ENCODE peak calls at places on chromosomes 11 and 22, in four cellular contexts. One of them, this sample, is unnamed.

GRCh38 chr11:128487978-128488377 is 99.4 kb downstream of the ETS1 start:
- ATAC-seq in right lobe of liver: no peak
- ATAC-seq in aorta: no peak
- ATAC-seq in lung: no peak
- ATAC-seq in this sample: no peak

GRCh38 chr22:22009661-22010060 is 27.1 kb upstream of the TOP3B start:
- ATAC-seq in right lobe of liver: no peak
- ATAC-seq in aorta: no peak
- ATAC-seq in lung: no peak
- ATAC-seq in this sample: no peak

GRCh38 chr22:44309137-44309536 is 3.6 kb downstream of the SHISAL1 start:
- ATAC-seq in right lobe of liver: no peak
- ATAC-seq in aorta: peak
- ATAC-seq in lung: peak
- ATAC-seq in this sample: peak

GRCh38 chr22:25365491-25366261 is 146.2 kb downstream of the CRYBB2 start:
- ATAC-seq in right lobe of liver: peak
- ATAC-seq in aorta: no peak
- ATAC-seq in lung: no peak
- ATAC-seq in this sample: no peak

GRCh38 chr11:19970944-19971343 is 189.3 kb downstream of the DBX1 start:
- ATAC-seq in right lobe of liver: no peak
- ATAC-seq in aorta: no peak
- ATAC-seq in lung: no peak
- ATAC-seq in this sample: no peak

GRCh38 chr11:33751878-33752277 is 15.7 kb upstream of the CD59 start:
- ATAC-seq in right lobe of liver: no peak
- ATAC-seq in aorta: no peak
- ATAC-seq in lung: no peak
- ATAC-seq in this sample: no peak

GRCh38 chr11:78786086-78786485 is 211.4 kb upstream of the NARS2 start:
- ATAC-seq in right lobe of liver: no peak
- ATAC-seq in aorta: no peak
- ATAC-seq in lung: no peak
- ATAC-seq in this sample: no peak

GRCh38 chr11:102486584-102486983 is 34.0 kb upstream of the TMEM123 start:
- ATAC-seq in right lobe of liver: no peak
- ATAC-seq in aorta: no peak
- ATAC-seq in lung: no peak
- ATAC-seq in this sample: no peak

GRCh38 chr11:73386026-73386425 is 9.8 kb downstream of the RELT start:
- ATAC-seq in right lobe of liver: peak
- ATAC-seq in aorta: no peak
- ATAC-seq in lung: peak
- ATAC-seq in this sample: no peak

GRCh38 chr11:13009476-13009920 is 382 bp downstream of the RASSF10 start:
- ATAC-seq in right lobe of liver: no peak
- ATAC-seq in aorta: no peak
- ATAC-seq in lung: peak
- ATAC-seq in this sample: no peak

GRCh38 chr11:13972033-13972910 is 9.7 kb downstream of the SPON1 start:
- ATAC-seq in right lobe of liver: no peak
- ATAC-seq in aorta: peak
- ATAC-seq in lung: no peak
- ATAC-seq in this sample: peak

GRCh38 chr22:44325718-44326548 is 13.2 kb upstream of the SHISAL1 start:
- ATAC-seq in right lobe of liver: peak
- ATAC-seq in aorta: no peak
- ATAC-seq in lung: no peak
- ATAC-seq in this sample: no peak

GRCh38 chr11:116339306-116339705 is 433.5 kb downstream of the BUD13 start:
- ATAC-seq in right lobe of liver: peak
- ATAC-seq in aorta: no peak
- ATAC-seq in lung: no peak
- ATAC-seq in this sample: no peak

GRCh38 chr11:107827041-107827440 is 31.5 kb downstream of the SLC35F2 start:
- ATAC-seq in right lobe of liver: no peak
- ATAC-seq in aorta: no peak
- ATAC-seq in lung: no peak
- ATAC-seq in this sample: no peak

GRCh38 chr11:121337078-121337477 is 44.5 kb downstream of the SC5D start:
- ATAC-seq in right lobe of liver: no peak
- ATAC-seq in aorta: no peak
- ATAC-seq in lung: no peak
- ATAC-seq in this sample: no peak

GRCh38 chr11:96254087-96254486 is 88.9 kb downstream of the MAML2 start:
- ATAC-seq in right lobe of liver: peak
- ATAC-seq in aorta: no peak
- ATAC-seq in lung: no peak
- ATAC-seq in this sample: no peak

GRCh38 chr11:42054351-42054750 is 594.9 kb upstream of the LRRC4C start:
- ATAC-seq in right lobe of liver: no peak
- ATAC-seq in aorta: no peak
- ATAC-seq in lung: no peak
- ATAC-seq in this sample: no peak

GRCh38 chr11:114317738-114318137 is 21.5 kb downstream of the NNMT start:
- ATAC-seq in right lobe of liver: no peak
- ATAC-seq in aorta: peak
- ATAC-seq in lung: no peak
- ATAC-seq in this sample: no peak

GRCh38 chr22:37538590-37539357 is 19.6 kb upstream of the CARD10 start:
- ATAC-seq in right lobe of liver: peak
- ATAC-seq in aorta: peak
- ATAC-seq in lung: peak
- ATAC-seq in this sample: peak

GRCh38 chr11:129191649-129192048 is 476 bp downstream of the ARHGAP32 start:
- ATAC-seq in right lobe of liver: no peak
- ATAC-seq in aorta: no peak
- ATAC-seq in lung: peak
- ATAC-seq in this sample: no peak

GRCh38 chr11:118791961-118792578 is 1.1 kb upstream of the DDX6 start:
- ATAC-seq in right lobe of liver: peak
- ATAC-seq in aorta: peak
- ATAC-seq in lung: no peak
- ATAC-seq in this sample: no peak

GRCh38 chr11:13952668-13953067 is 9.9 kb upstream of the SPON1 start:
- ATAC-seq in right lobe of liver: no peak
- ATAC-seq in aorta: no peak
- ATAC-seq in lung: no peak
- ATAC-seq in this sample: no peak

GRCh38 chr22:19765477-19766234 is 5.1 kb downstream of the TBX1 start:
- ATAC-seq in right lobe of liver: peak
- ATAC-seq in aorta: no peak
- ATAC-seq in lung: no peak
- ATAC-seq in this sample: no peak

GRCh38 chr11:130156108-130157022 is 3.2 kb upstream of the ST14 start:
- ATAC-seq in right lobe of liver: no peak
- ATAC-seq in aorta: no peak
- ATAC-seq in lung: no peak
- ATAC-seq in this sample: no peak

GRCh38 chr22:32069579-32070372 is 26.7 kb downstream of the SLC5A1 start:
- ATAC-seq in right lobe of liver: no peak
- ATAC-seq in aorta: no peak
- ATAC-seq in lung: no peak
- ATAC-seq in this sample: no peak

GRCh38 chr11:129434641-129435498 is 59.2 kb downstream of the BARX2 start:
- ATAC-seq in right lobe of liver: no peak
- ATAC-seq in aorta: no peak
- ATAC-seq in lung: no peak
- ATAC-seq in this sample: no peak

GRCh38 chr22:44530569-44530968 is 32.5 kb upstream of the RTL6 start:
- ATAC-seq in right lobe of liver: no peak
- ATAC-seq in aorta: no peak
- ATAC-seq in lung: no peak
- ATAC-seq in this sample: no peak

GRCh38 chr22:28075260-28075981 is 156.4 kb upstream of the PITPNB start:
- ATAC-seq in right lobe of liver: peak
- ATAC-seq in aorta: peak
- ATAC-seq in lung: peak
- ATAC-seq in this sample: peak

GRCh38 chr11:102317099-102317767 is at the start of gene BIRC3:
- ATAC-seq in right lobe of liver: peak
- ATAC-seq in aorta: peak
- ATAC-seq in lung: peak
- ATAC-seq in this sample: peak

GRCh38 chr11:35033011-35033410 is 106.0 kb upstream of the CD44 start:
- ATAC-seq in right lobe of liver: no peak
- ATAC-seq in aorta: no peak
- ATAC-seq in lung: peak
- ATAC-seq in this sample: no peak

GRCh38 chr11:92101845-92102244 is 122.8 kb upstream of the FAT3 start:
- ATAC-seq in right lobe of liver: no peak
- ATAC-seq in aorta: no peak
- ATAC-seq in lung: no peak
- ATAC-seq in this sample: no peak

GRCh38 chr11:121687961-121688566 is 235.3 kb upstream of the SORL1-AS1 start:
- ATAC-seq in right lobe of liver: no peak
- ATAC-seq in aorta: no peak
- ATAC-seq in lung: no peak
- ATAC-seq in this sample: no peak

GRCh38 chr11:3644817-3645235 is at the start of gene ART1:
- ATAC-seq in right lobe of liver: no peak
- ATAC-seq in aorta: no peak
- ATAC-seq in lung: no peak
- ATAC-seq in this sample: no peak

GRCh38 chr11:102110761-102111010 is 439 bp downstream of the YAP1 start:
- ATAC-seq in right lobe of liver: peak
- ATAC-seq in aorta: no peak
- ATAC-seq in lung: no peak
- ATAC-seq in this sample: peak

GRCh38 chr22:22960307-22960706 is 72.7 kb downstream of the IGLL5 start:
- ATAC-seq in right lobe of liver: peak
- ATAC-seq in aorta: no peak
- ATAC-seq in lung: no peak
- ATAC-seq in this sample: no peak

GRCh38 chr22:48089601-48090331 is 1327.3 kb downstream of the TBC1D22A start:
- ATAC-seq in right lobe of liver: peak
- ATAC-seq in aorta: peak
- ATAC-seq in lung: peak
- ATAC-seq in this sample: peak
- H3K4me3 ChIP-seq in right lobe of liver: no peak
- H3K4me3 ChIP-seq in aorta: no peak
- H3K4me3 ChIP-seq in lung: no peak
- H3K4me3 ChIP-seq in this sample: no peak

GRCh38 chr11:43269229-43269928 is 42.4 kb upstream of the API5 start:
- ATAC-seq in right lobe of liver: peak
- ATAC-seq in aorta: no peak
- ATAC-seq in lung: no peak
- ATAC-seq in this sample: no peak

GRCh38 chr11:43270468-43270867 is 41.3 kb upstream of the API5 start:
- ATAC-seq in right lobe of liver: no peak
- ATAC-seq in aorta: no peak
- ATAC-seq in lung: no peak
- ATAC-seq in this sample: no peak

GRCh38 chr11:43268161-43268560 is 43.6 kb upstream of the API5 start:
- ATAC-seq in right lobe of liver: no peak
- ATAC-seq in aorta: no peak
- ATAC-seq in lung: no peak
- ATAC-seq in this sample: no peak

DNA sequence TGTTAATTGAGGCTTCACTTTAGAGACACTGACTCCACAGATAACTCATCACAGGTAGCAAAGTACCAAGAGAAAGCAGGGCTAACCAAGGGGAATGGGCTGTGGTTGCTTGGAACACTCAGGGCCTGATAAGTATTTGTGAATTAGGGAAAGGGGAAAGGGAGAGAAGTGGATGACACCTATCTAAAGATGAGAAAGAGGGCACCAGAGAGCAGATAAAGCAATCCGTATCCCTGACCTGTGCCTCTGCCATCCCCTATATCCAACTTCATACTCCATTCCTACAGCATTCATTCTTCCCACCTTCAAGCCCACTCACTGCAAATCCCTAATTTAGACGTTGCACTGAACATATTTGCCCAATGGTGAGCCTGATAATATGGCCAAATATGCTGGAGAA is 43.0 kb upstream of the API5 start:
- ATAC-seq in right lobe of liver: no peak
- ATAC-seq in aorta: no peak
- ATAC-seq in lung: no peak
- ATAC-seq in this sample: no peak
- H3K4me3 ChIP-seq in right lobe of liver: no peak
- H3K4me3 ChIP-seq in aorta: no peak
- H3K4me3 ChIP-seq in lung: no peak
- H3K4me3 ChIP-seq in this sample: no peak

DNA sequence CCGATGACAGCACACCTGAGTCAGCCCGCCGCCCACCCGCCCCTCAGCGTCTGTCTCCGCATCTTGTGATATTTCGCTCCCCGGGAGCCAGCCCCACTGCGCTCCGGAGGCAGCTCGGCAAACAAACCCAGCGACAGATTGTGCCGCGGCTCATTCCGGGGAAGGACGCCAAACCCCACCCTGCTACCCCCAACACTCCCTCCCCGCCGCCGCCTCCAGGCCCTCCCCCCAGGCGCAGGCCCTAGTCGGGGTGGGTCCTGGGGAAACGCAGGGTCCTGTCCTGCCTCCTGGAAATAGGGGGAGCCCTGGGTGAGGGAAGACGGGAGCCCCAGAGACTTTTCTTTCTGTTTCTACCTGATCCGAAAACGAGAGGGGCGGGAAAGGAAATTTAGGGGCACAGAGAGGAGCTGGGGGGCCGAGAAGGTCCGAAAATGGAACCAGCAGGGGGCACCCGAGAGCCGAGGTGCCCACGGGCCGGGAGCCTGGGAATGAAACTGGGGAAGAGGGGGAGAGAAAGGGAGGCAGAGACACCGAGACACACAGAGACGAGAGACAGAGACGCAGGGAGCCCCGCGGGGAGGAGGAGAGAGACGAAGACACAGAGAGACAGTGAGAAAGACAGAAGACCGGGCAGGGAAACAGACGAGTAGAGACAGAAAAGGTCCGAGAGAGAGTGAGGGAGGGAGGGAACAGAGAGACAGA is 1.8 kb upstream of the RTN4RL2 start:
- ATAC-seq in right lobe of liver: peak
- ATAC-seq in aorta: peak
- ATAC-seq in lung: peak
- ATAC-seq in this sample: peak
- H3K4me3 ChIP-seq in right lobe of liver: peak
- H3K4me3 ChIP-seq in aorta: peak
- H3K4me3 ChIP-seq in lung: no peak
- H3K4me3 ChIP-seq in this sample: peak

DNA sequence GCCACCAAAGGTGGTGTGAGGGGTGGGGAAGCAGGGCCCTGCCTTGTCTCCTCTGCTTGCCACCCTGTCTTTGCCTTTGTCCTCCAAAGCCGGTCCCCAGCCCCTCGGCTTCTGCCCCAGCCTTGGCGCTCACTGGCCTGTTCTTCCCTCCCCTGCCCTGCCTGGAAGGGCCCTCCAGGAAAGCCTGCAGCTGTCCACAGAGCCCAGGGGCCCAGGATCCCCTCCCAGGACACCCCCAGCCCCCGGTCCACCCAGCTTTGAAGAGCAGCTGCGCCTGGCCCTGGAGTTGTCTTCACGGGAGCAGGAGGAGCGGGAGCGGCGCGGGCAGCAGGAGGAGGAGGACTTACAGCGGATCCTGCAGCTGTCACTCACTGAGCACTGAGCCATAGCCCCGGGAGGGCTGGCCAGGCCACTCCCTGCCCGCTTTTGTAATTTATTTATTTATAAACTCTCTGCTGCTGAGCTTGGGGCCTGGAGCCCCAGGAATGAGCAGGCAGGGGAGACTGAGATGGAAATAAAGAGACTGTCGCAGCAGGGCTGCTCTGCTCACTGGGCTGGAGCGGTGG is 1.3 kb upstream of the SSH3 start:
- ATAC-seq in right lobe of liver: peak
- ATAC-seq in aorta: no peak
- ATAC-seq in lung: no peak
- ATAC-seq in this sample: no peak
- H3K4me3 ChIP-seq in right lobe of liver: peak
- H3K4me3 ChIP-seq in aorta: no peak
- H3K4me3 ChIP-seq in lung: no peak
- H3K4me3 ChIP-seq in this sample: peak